ENCODE peak calls at places on chromosomes 5 and 9, in five cellular contexts. P is effector memory CD4-positive, alpha-beta T cell; I is SJSA1; V is A549; Y is right lobe of liver. A is an unnamed sample. For H3K9me3 and H3K4me1, the result is how much of the 10 kb centered on the place peaks cover.

GRCh38 chr9:133158695-133159094 is 5.0 kb downstream of the GBGT1 start:
- DNase-seq in Y (no peak), I (no peak), V (no peak), P (no peak), A (no peak)

GRCh38 chr5:139262414-139263139 is 31.0 kb upstream of the MATR3 start:
- DNase-seq in P (peak), V (peak), Y (peak), I (peak), A (peak)

GRCh38 chr9:134968011-134968822 is 50.5 kb upstream of the FCN1 start:
- DNase-seq in I (no peak), V (no peak), Y (no peak), P (no peak), A (no peak)

GRCh38 chr9:127078336-127078735 is 44.1 kb downstream of the ANGPTL2 start:
- DNase-seq in V (no peak), P (no peak), Y (no peak), I (no peak), A (no peak)

GRCh38 chr5:124981901-124982300 is 235.5 kb upstream of the ZNF608 start:
- DNase-seq in I (no peak), V (no peak), P (no peak), Y (no peak), A (no peak)

GRCh38 chr5:41418220-41419031 is 92.0 kb downstream of the PLCXD3 start:
- DNase-seq in V (no peak), I (peak), Y (no peak), P (no peak), A (peak)

GRCh38 chr5:37580106-37580505 is 201.0 kb downstream of the WDR70 start:
- DNase-seq in Y (no peak), P (no peak), V (no peak), I (no peak), A (no peak)

GRCh38 chr5:80094339-80094738 is 59.2 kb downstream of the THBS4 start:
- DNase-seq in I (no peak), Y (no peak), P (no peak), V (no peak), A (no peak)

GRCh38 chr9:110328763-110329162 is 8.9 kb downstream of the TXNDC8 start:
- DNase-seq in V (no peak), P (no peak), I (no peak), Y (no peak), A (no peak)

GRCh38 chr5:135391123-135391868 is 7.7 kb downstream of the MACROH2A1 start:
- DNase-seq in P (no peak), Y (no peak), I (peak), V (no peak), A (no peak)

GRCh38 chr5:40906351-40906751 is 2.9 kb upstream of the C7 start:
- DNase-seq in I (no peak), Y (no peak), P (no peak), V (no peak), A (no peak)

GRCh38 chr9:79809931-79810330 is 238.2 kb downstream of the TLE4 start:
- DNase-seq in Y (no peak), V (no peak), I (peak), P (no peak), A (no peak)

GRCh38 chr9:132543960-132544359 is 38.4 kb upstream of the BARHL1 start:
- DNase-seq in V (no peak), P (no peak), Y (no peak), I (no peak), A (no peak)

GRCh38 chr9:12996971-12997370 is 222.2 kb downstream of the LURAP1L start:
- DNase-seq in V (no peak), P (no peak), Y (no peak), I (no peak), A (no peak)

GRCh38 chr5:175022286-175022685 is 297.9 kb downstream of the MSX2 start:
- DNase-seq in Y (no peak), P (no peak), V (no peak), I (no peak), A (no peak)

GRCh38 chr5:163696270-163696887 is 191.0 kb downstream of the MAT2B start:
- DNase-seq in P (no peak), I (peak), V (peak), Y (peak), A (peak)

GRCh38 chr9:36793277-36793676 is 220.6 kb downstream of the MELK start:
- DNase-seq in P (no peak), V (peak), I (no peak), Y (no peak), A (no peak)

GRCh38 chr9:83622433-83622813 is 520 bp upstream of the IDNK start:
- DNase-seq in V (peak), Y (no peak), P (no peak), I (no peak), A (no peak)
- H3K27ac ChIP-seq in V (peak), Y (peak), P (peak), I (peak), A (peak)

GRCh38 chr5:8429778-8430758 is 561.1 kb downstream of the MTRR start:
- DNase-seq in V (no peak), I (no peak), P (no peak), Y (no peak), A (no peak)
- H3K9me3 ChIP-seq in V (under half), I (under half), P (under half), Y (under half), A (under half)

GRCh38 chr5:132474881-132475511 is 15.6 kb downstream of the IRF1 start:
- DNase-seq in Y (no peak), I (no peak), V (no peak), P (no peak), A (no peak)

GRCh38 chr5:132475531-132475930 is 15.0 kb downstream of the IRF1 start:
- DNase-seq in P (no peak), Y (peak), V (no peak), I (no peak), A (no peak)

GRCh38 chr5:132477784-132478497 is 12.6 kb downstream of the IRF1 start:
- DNase-seq in V (no peak), I (no peak), P (no peak), Y (no peak), A (no peak)

GRCh38 chr5:132476853-132477729 is 13.5 kb downstream of the IRF1 start:
- DNase-seq in I (no peak), V (no peak), Y (no peak), P (no peak), A (no peak)

GRCh38 chr5:132475939-132476852 is 14.4 kb downstream of the IRF1 start:
- DNase-seq in P (no peak), V (no peak), I (no peak), Y (peak), A (peak)
- H3K4me1 ChIP-seq in P (under half), V (under half), I (under half), Y (under half), A (under half)

GRCh38 chr9:98008764-98009163 is 25.6 kb downstream of the ANP32B start:
- DNase-seq in Y (no peak), V (no peak), P (no peak), I (no peak), A (no peak)

GRCh38 chr9:98011122-98011521 is 28.0 kb downstream of the ANP32B start:
- DNase-seq in P (no peak), V (no peak), Y (no peak), I (no peak), A (no peak)

GRCh38 chr9:98009926-98010325 is 26.8 kb downstream of the ANP32B start:
- DNase-seq in V (no peak), P (no peak), I (no peak), Y (no peak), A (peak)

GRCh38 chr9:98010450-98010849 is 27.3 kb downstream of the ANP32B start:
- DNase-seq in P (no peak), V (peak), Y (no peak), I (no peak), A (no peak)

GRCh38 chr9:98009437-98009836 is 26.3 kb downstream of the ANP32B start:
- DNase-seq in P (no peak), I (no peak), V (no peak), Y (no peak), A (no peak)
- H3K27ac ChIP-seq in P (no peak), I (no peak), V (no peak), Y (no peak), A (no peak)

GRCh38 chr5:170757669-170758068 is 25.9 kb upstream of the GABRP start:
- DNase-seq in V (no peak), P (no peak), Y (no peak), I (no peak), A (no peak)
- H3K9me3 ChIP-seq in V (under half), P (under half), Y (under half), I (under half), A (under half)

GRCh38 chr5:172441262-172441751 is 13.0 kb downstream of the SH3PXD2B start:
- DNase-seq in V (no peak), P (no peak), Y (no peak), I (no peak), A (peak)
- H3K4me1 ChIP-seq in V (under half), P (under half), Y (under half), I (under half), A (half or more)

DNA sequence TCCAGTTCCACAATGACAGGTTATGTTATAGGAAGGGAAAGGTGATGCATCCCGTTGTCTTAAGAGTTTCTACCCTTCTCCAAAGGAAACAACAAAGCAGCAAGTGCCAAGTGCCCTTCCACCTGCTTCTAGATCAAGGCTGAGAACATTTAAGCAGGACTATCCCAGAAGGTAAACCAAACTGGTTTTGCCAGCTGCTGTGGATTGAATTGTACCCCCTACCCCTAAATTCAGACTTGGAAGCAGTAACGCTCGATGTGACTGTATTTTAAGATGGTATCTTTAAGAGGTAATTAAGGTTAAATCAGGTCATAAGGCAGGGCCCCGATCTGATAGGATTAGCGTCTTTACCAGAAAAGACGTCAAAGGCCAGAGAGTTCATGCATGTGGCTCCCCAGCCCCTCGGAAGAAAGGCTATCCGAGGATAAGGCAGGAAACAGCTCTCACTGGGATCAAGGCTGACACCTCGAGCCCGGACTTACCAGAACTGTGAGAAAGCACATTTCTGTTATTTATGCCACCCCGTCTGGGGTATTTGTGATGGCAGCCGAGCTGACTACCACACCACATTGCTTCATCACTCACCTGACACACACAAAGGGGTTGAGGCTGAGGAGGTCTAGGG is 179.1 kb upstream of the RAI14 start:
- DNase-seq in I (no peak), Y (no peak), P (no peak), V (no peak), A (no peak)
- H3K27ac ChIP-seq in I (no peak), Y (no peak), P (no peak), V (no peak), A (no peak)

GRCh38 chr9:10729225-10729624 is 116.4 kb upstream of the PTPRD start:
- DNase-seq in I (no peak), V (no peak), P (no peak), Y (no peak), A (no peak)
- H3K9me3 ChIP-seq in I (under half), V (under half), P (under half), Y (under half), A (under half)

GRCh38 chr5:84086517-84086916 is 298.2 kb downstream of the EDIL3 start:
- DNase-seq in I (no peak), P (no peak), V (no peak), Y (no peak), A (no peak)

GRCh38 chr5:84085387-84086041 is 299.2 kb downstream of the EDIL3 start:
- DNase-seq in I (no peak), P (no peak), V (no peak), Y (no peak), A (no peak)

GRCh38 chr5:84080908-84081307 is 303.8 kb downstream of the EDIL3 start:
- DNase-seq in V (no peak), P (no peak), Y (no peak), I (no peak), A (no peak)
- H3K4me1 ChIP-seq in V (under half), P (under half), Y (under half), I (under half), A (under half)

A was measured in adrenal gland.